ENCODE peak calls at places on chromosomes 6 and 20, in five cellular contexts. One of them, this sample, is unnamed.

GRCh38 chr6:115910147-115910546 is 150.5 kb downstream of the FRK start:
- DNase-seq in adrenal gland: no peak
- DNase-seq in lung: no peak
- DNase-seq in tibial artery: no peak
- DNase-seq in ovary: no peak
- DNase-seq in this sample: no peak

GRCh38 chr6:158852312-158853071 is 33.3 kb upstream of the EZR start:
- DNase-seq in adrenal gland: no peak
- DNase-seq in lung: no peak
- DNase-seq in tibial artery: no peak
- DNase-seq in ovary: no peak
- DNase-seq in this sample: no peak

GRCh38 chr6:4931530-4932505 is 72.0 kb downstream of the RPP40 start:
- DNase-seq in adrenal gland: no peak
- DNase-seq in lung: no peak
- DNase-seq in tibial artery: no peak
- DNase-seq in ovary: no peak
- DNase-seq in this sample: no peak

GRCh38 chr6:143059616-143060353 is 904 bp upstream of the AIG1 start:
- DNase-seq in adrenal gland: peak; percentile 36
- DNase-seq in lung: no peak
- DNase-seq in tibial artery: no peak
- DNase-seq in ovary: no peak
- DNase-seq in this sample: peak; percentile 38

GRCh38 chr20:45456632-45457031 is 12.9 kb upstream of the WFDC2 start:
- DNase-seq in adrenal gland: no peak
- DNase-seq in lung: peak; percentile 69
- DNase-seq in tibial artery: no peak
- DNase-seq in ovary: no peak
- DNase-seq in this sample: peak; percentile 47

GRCh38 chr6:107123501-107123900 is 8.2 kb upstream of the BEND3 start:
- DNase-seq in adrenal gland: no peak
- DNase-seq in lung: no peak
- DNase-seq in tibial artery: no peak
- DNase-seq in ovary: no peak
- DNase-seq in this sample: no peak

GRCh38 chr6:22399693-22400092 is 102.9 kb upstream of the PRL start:
- DNase-seq in adrenal gland: no peak
- DNase-seq in lung: no peak
- DNase-seq in tibial artery: no peak
- DNase-seq in ovary: no peak
- DNase-seq in this sample: no peak

GRCh38 chr6:55293116-55293515 is 34.2 kb upstream of the GFRAL start:
- DNase-seq in adrenal gland: no peak
- DNase-seq in lung: no peak
- DNase-seq in tibial artery: no peak
- DNase-seq in ovary: no peak
- DNase-seq in this sample: no peak

GRCh38 chr20:58714923-58715708 is 22.5 kb downstream of the NPEPL1 start:
- DNase-seq in adrenal gland: no peak
- DNase-seq in lung: peak; percentile 25
- DNase-seq in tibial artery: peak; percentile 52
- DNase-seq in ovary: peak; percentile 10
- DNase-seq in this sample: no peak

GRCh38 chr6:40796280-40797223 is 209.4 kb upstream of the LRFN2 start:
- DNase-seq in adrenal gland: no peak
- DNase-seq in lung: no peak
- DNase-seq in tibial artery: no peak
- DNase-seq in ovary: no peak
- DNase-seq in this sample: no peak

GRCh38 chr6:54801669-54802068 is 44.9 kb upstream of the FAM83B start:
- DNase-seq in adrenal gland: no peak
- DNase-seq in lung: no peak
- DNase-seq in tibial artery: no peak
- DNase-seq in ovary: no peak
- DNase-seq in this sample: no peak

GRCh38 chr20:59571591-59572314 is 32.6 kb upstream of the PHACTR3 start:
- DNase-seq in adrenal gland: peak; percentile 60
- DNase-seq in lung: peak; percentile 59
- DNase-seq in tibial artery: peak; percentile 75
- DNase-seq in ovary: peak; percentile 81
- DNase-seq in this sample: peak; percentile 62

GRCh38 chr20:38290829-38291581 is 13.0 kb upstream of the BPI start:
- DNase-seq in adrenal gland: no peak
- DNase-seq in lung: no peak
- DNase-seq in tibial artery: peak; percentile 72
- DNase-seq in ovary: no peak
- DNase-seq in this sample: no peak

GRCh38 chr20:53660947-53661381 is 67.3 kb upstream of the ZNF217 start:
- DNase-seq in adrenal gland: no peak
- DNase-seq in lung: no peak
- DNase-seq in tibial artery: no peak
- DNase-seq in ovary: peak; percentile 38
- DNase-seq in this sample: no peak

GRCh38 chr6:33211136-33211535 is 2.8 kb downstream of the RING1 start:
- DNase-seq in adrenal gland: no peak
- DNase-seq in lung: no peak
- DNase-seq in tibial artery: no peak
- DNase-seq in ovary: no peak
- DNase-seq in this sample: no peak

GRCh38 chr6:155254139-155254538 is 9.7 kb upstream of the CLDN20 start:
- DNase-seq in adrenal gland: no peak
- DNase-seq in lung: no peak
- DNase-seq in tibial artery: no peak
- DNase-seq in ovary: no peak
- DNase-seq in this sample: no peak

GRCh38 chr6:26020983-26021349 is 58.4 kb downstream of the TRIM38 start:
- DNase-seq in adrenal gland: no peak
- DNase-seq in lung: peak; percentile 53
- DNase-seq in tibial artery: peak; percentile 81
- DNase-seq in ovary: peak; percentile 70
- DNase-seq in this sample: peak; percentile 64

GRCh38 chr6:122869437-122870024 is 80.5 kb downstream of the SMPDL3A start:
- DNase-seq in adrenal gland: peak; percentile 33
- DNase-seq in lung: no peak
- DNase-seq in tibial artery: no peak
- DNase-seq in ovary: no peak
- DNase-seq in this sample: peak; percentile 40

GRCh38 chr6:56091159-56091869 is 156.1 kb downstream of the COL21A1 start:
- DNase-seq in adrenal gland: no peak
- DNase-seq in lung: no peak
- DNase-seq in tibial artery: no peak
- DNase-seq in ovary: no peak
- DNase-seq in this sample: no peak

GRCh38 chr6:56155634-56156141 is 91.7 kb downstream of the COL21A1 start:
- DNase-seq in adrenal gland: no peak
- DNase-seq in lung: no peak
- DNase-seq in tibial artery: no peak
- DNase-seq in ovary: no peak
- DNase-seq in this sample: no peak

GRCh38 chr6:94238868-94239267 is 819.5 kb upstream of the EPHA7 start:
- DNase-seq in adrenal gland: no peak
- DNase-seq in lung: no peak
- DNase-seq in tibial artery: no peak
- DNase-seq in ovary: no peak
- DNase-seq in this sample: no peak

GRCh38 chr6:152380351-152380767 is 256.8 kb downstream of the SYNE1 start:
- DNase-seq in adrenal gland: peak; percentile 18
- DNase-seq in lung: no peak
- DNase-seq in tibial artery: no peak
- DNase-seq in ovary: no peak
- DNase-seq in this sample: peak; percentile 50

GRCh38 chr6:72746276-72746675 is 124.4 kb downstream of the KCNQ5 start:
- DNase-seq in adrenal gland: no peak
- DNase-seq in lung: no peak
- DNase-seq in tibial artery: no peak
- DNase-seq in ovary: no peak
- DNase-seq in this sample: no peak

GRCh38 chr20:19288636-19289035 is 76.2 kb downstream of the SLC24A3 start:
- DNase-seq in adrenal gland: no peak
- DNase-seq in lung: no peak
- DNase-seq in tibial artery: no peak
- DNase-seq in ovary: no peak
- DNase-seq in this sample: no peak

GRCh38 chr20:19285424-19285823 is 73.0 kb downstream of the SLC24A3 start:
- DNase-seq in adrenal gland: no peak
- DNase-seq in lung: no peak
- DNase-seq in tibial artery: no peak
- DNase-seq in ovary: no peak
- DNase-seq in this sample: no peak

GRCh38 chr20:19288061-19288460 is 75.6 kb downstream of the SLC24A3 start:
- DNase-seq in adrenal gland: no peak
- DNase-seq in lung: no peak
- DNase-seq in tibial artery: no peak
- DNase-seq in ovary: no peak
- DNase-seq in this sample: no peak

GRCh38 chr20:19283503-19283902 is 71.1 kb downstream of the SLC24A3 start:
- DNase-seq in adrenal gland: no peak
- DNase-seq in lung: no peak
- DNase-seq in tibial artery: no peak
- DNase-seq in ovary: no peak
- DNase-seq in this sample: no peak

DNA sequence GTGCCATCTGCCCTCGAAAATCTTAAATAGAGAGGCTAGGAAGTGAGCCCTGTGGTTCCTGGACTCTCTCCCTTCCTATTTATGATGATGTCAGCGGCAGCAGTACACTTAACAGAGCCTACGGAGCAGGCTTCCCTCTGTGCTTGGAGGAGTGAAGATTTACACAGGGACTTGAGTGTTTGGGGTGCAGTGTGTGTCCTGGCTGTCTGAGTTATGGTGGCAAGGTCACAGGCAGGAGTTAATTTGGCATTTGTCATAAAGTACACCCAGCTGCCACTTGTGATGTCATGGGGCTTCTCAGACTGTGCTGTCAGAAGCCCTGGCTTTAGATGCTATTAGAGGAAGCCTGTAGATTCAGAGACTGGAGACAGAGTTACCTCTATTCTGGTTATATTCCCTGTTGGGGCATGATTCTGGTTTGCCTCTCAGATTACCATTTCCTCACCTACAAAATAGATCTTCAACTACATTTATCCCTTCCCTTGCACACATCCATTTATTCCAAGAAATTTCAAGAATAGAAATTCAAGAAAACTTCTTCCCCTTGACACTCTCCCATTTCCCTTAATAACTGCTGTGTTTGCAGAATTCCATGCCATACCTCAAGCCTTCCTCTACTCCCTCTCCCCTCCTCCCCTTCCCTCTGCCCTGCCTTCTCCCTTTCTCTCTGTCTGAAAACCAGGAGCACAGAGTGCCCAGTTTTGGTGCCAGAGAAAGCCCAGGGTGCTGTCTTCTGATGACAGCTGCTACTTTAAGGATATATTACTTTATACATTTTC is 72.1 kb downstream of the SLC24A3 start:
- DNase-seq in adrenal gland: no peak
- DNase-seq in lung: no peak
- DNase-seq in tibial artery: no peak
- DNase-seq in ovary: no peak
- DNase-seq in this sample: no peak
- H3K27ac ChIP-seq in adrenal gland: no peak overlapping the region
- H3K27ac ChIP-seq in lung: no peak overlapping the region
- H3K27ac ChIP-seq in tibial artery: peak overlapping the region; percentile 34
- H3K27ac ChIP-seq in ovary: peak overlapping the region; percentile 55
- H3K27ac ChIP-seq in this sample: no peak overlapping the region

DNA sequence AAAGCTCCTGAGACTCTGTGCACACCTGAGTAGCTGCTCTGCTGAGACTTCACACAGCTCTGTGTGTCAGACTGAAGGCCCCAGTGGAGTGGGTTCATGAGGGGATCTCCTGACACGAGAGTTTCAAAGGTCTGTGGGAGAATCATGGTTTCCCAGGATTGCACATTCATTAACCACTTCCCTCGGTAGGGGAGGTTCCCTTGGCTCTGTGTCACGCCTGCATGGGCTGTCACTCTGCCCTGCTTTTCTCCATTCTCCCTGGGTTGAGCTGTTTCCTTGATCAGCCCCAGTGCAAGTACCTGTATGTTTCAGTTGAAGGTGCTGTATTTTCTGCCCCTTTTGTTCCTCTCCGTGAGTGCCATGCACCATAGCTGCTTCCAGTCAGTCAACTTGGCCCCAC is 236.9 kb downstream of the EPM2A start:
- DNase-seq in adrenal gland: no peak
- DNase-seq in lung: no peak
- DNase-seq in tibial artery: peak; percentile 16
- DNase-seq in ovary: no peak
- DNase-seq in this sample: no peak
- H3K4me1 ChIP-seq in adrenal gland: no peaks in the 10 kb centered on the region
- H3K4me1 ChIP-seq in lung: no peaks in the 10 kb centered on the region
- H3K4me1 ChIP-seq in tibial artery: no peaks in the 10 kb centered on the region
- H3K4me1 ChIP-seq in ovary: no peaks in the 10 kb centered on the region
- H3K4me1 ChIP-seq in this sample: no peaks in the 10 kb centered on the region

DNA sequence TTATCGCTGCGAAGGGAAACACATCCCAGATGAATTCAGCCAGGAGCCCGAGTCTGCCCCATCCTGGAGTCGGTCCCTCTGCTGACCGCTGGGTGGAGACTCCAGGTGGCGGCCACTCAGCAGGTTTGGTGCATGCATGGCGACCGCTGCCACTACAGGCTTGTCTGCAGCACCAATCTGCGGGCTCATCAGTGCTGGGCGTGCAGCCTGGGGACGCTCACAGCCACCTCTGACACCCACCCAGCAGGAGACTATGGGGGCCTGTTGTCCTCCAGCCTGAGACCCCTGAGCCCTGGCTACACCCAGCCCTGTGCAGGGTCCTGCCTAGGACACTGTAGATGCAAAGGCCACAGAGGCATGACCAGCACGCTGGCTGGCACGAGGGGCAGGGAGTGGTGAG is 40.5 kb upstream of the GATA5 start:
- DNase-seq in adrenal gland: no peak
- DNase-seq in lung: no peak
- DNase-seq in tibial artery: no peak
- DNase-seq in ovary: no peak
- DNase-seq in this sample: peak; percentile 15
- TF ChIP-seq CTCF in adrenal gland: no peak
- TF ChIP-seq CTCF in lung: no peak
- TF ChIP-seq CTCF in tibial artery: no peak
- TF ChIP-seq CTCF in ovary: no peak
- TF ChIP-seq CTCF in this sample: peak; percentile 30

GRCh38 chr6:90222008-90222407 is 74.6 kb downstream of the BACH2 start:
- DNase-seq in adrenal gland: no peak
- DNase-seq in lung: no peak
- DNase-seq in tibial artery: no peak
- DNase-seq in ovary: no peak
- DNase-seq in this sample: no peak

GRCh38 chr6:90217621-90218496 is 78.8 kb downstream of the BACH2 start:
- DNase-seq in adrenal gland: no peak
- DNase-seq in lung: peak; percentile 32
- DNase-seq in tibial artery: no peak
- DNase-seq in ovary: no peak
- DNase-seq in this sample: peak; percentile 70

GRCh38 chr6:90221403-90221802 is 75.2 kb downstream of the BACH2 start:
- DNase-seq in adrenal gland: no peak
- DNase-seq in lung: no peak
- DNase-seq in tibial artery: no peak
- DNase-seq in ovary: no peak
- DNase-seq in this sample: no peak

GRCh38 chr6:90219168-90219985 is 77.3 kb downstream of the BACH2 start:
- DNase-seq in adrenal gland: peak; percentile 14
- DNase-seq in lung: no peak
- DNase-seq in tibial artery: no peak
- DNase-seq in ovary: peak; percentile 51
- DNase-seq in this sample: peak; percentile 75

GRCh38 chr6:90220273-90220672 is 76.4 kb downstream of the BACH2 start:
- DNase-seq in adrenal gland: no peak
- DNase-seq in lung: no peak
- DNase-seq in tibial artery: no peak
- DNase-seq in ovary: no peak
- DNase-seq in this sample: peak; percentile 27
- H3K27ac ChIP-seq in adrenal gland: no peak overlapping the region
- H3K27ac ChIP-seq in lung: no peak overlapping the region
- H3K27ac ChIP-seq in tibial artery: no peak overlapping the region
- H3K27ac ChIP-seq in ovary: no peak overlapping the region
- H3K27ac ChIP-seq in this sample: peak overlapping the region; percentile 98

This sample was measured in body of pancreas.